ENCODE peak calls at places on chromosomes 4 and X, in six cellular contexts. Q, P, C, Y, J and G are unnamed samples.

GRCh38 chr4:53659737-53660136 is 68.5 kb upstream of the LNX1 start:
- DNase-seq in Q (no peak), C (no peak), Y (no peak), P (no peak), J (no peak), G (no peak)

GRCh38 chr4:12293906-12294525 is 865.3 kb upstream of the HS3ST1 start:
- DNase-seq in P (no peak), Q (no peak), C (no peak), Y (no peak), J (no peak), G (no peak)

GRCh38 chr4:125283702-125284279 is 31.0 kb upstream of the FAT4 start:
- DNase-seq in C (peak; percentile 12), Y (no peak), J (no peak), Q (peak; percentile 70), P (no peak), G (peak; percentile 46)

GRCh38 chr4:32624943-32625603 is 1904.9 kb downstream of the PCDH7 start:
- DNase-seq in Y (no peak), C (no peak), J (no peak), Q (peak; percentile 1), P (no peak), G (no peak)

GRCh38 chrX:31268359-31268758 is 196.5 kb upstream of the FTHL17 start:
- DNase-seq in P (no peak), Q (peak; percentile 40), Y (no peak), C (peak; percentile 11), J (no peak), G (no peak)

GRCh38 chr4:107825072-107825789 is 499 bp downstream of the SGMS2 start:
- DNase-seq in C (peak; percentile 24), J (peak; percentile 27), Q (peak; percentile 65), P (no peak), Y (peak; percentile 42), G (peak; percentile 55)

GRCh38 chr4:31295081-31295480 is 574.9 kb downstream of the PCDH7 start:
- DNase-seq in P (no peak), Y (no peak), J (no peak), Q (no peak), C (no peak), G (no peak)

GRCh38 chr4:84220990-84221389 is 278.1 kb downstream of the NKX6-1 start:
- DNase-seq in P (no peak), Y (no peak), J (no peak), C (no peak), Q (no peak), G (no peak)

GRCh38 chr4:68655764-68656444 is 14.5 kb downstream of the UGT2B15 start:
- DNase-seq in Q (no peak), C (no peak), Y (no peak), P (no peak), J (no peak), G (no peak)